ENCODE peak calls at places on chromosomes 13 and 19, in five cellular contexts. H is glutamatergic neuron, G is left ventricle myocardium inferior, I is fibroblast of lung, R is upper lobe of right lung. S is an unnamed sample.

GRCh38 chr13:91381371-91381770 is 17.1 kb upstream of the GPC5 start:
- DNase-seq in I (peak), G (no peak), H (no peak), R (no peak), S (peak)

GRCh38 chr13:48493851-48494250 is 39.0 kb downstream of the RCBTB2 start:
- DNase-seq in R (no peak), G (no peak), H (no peak), I (peak), S (no peak)

GRCh38 chr13:41707192-41707858 is 250.0 kb downstream of the RGCC start:
- DNase-seq in H (no peak), I (no peak), G (no peak), R (no peak), S (no peak)

GRCh38 chr19:2381151-2381822 is 21.2 kb downstream of the TMPRSS9 start:
- DNase-seq in H (peak), R (no peak), G (no peak), I (peak), S (no peak)

GRCh38 chr19:1237027-1237659 is 662 bp downstream of the CBARP start:
- DNase-seq in G (no peak), I (no peak), R (no peak), H (no peak), S (no peak)

GRCh38 chr19:5672708-5673459 is 7.4 kb downstream of the MICOS13 start:
- DNase-seq in G (no peak), I (no peak), R (no peak), H (no peak), S (no peak)

GRCh38 chr19:51099070-51099382 is 9.2 kb downstream of the CTU1 start:
- DNase-seq in G (no peak), I (no peak), R (no peak), H (no peak), S (no peak)

GRCh38 chr13:27283906-27284523 is 13.4 kb downstream of the RASL11A start:
- DNase-seq in H (no peak), R (no peak), G (no peak), I (no peak), S (peak)

GRCh38 chr13:75813323-75813722 is 177.2 kb downstream of the LMO7 start:
- DNase-seq in I (no peak), H (no peak), G (peak), R (no peak), S (no peak)

GRCh38 chr19:47447470-47448359 is 24.0 kb downstream of the SLC8A2 start:
- DNase-seq in R (peak), H (peak), I (peak), G (peak), S (peak)

GRCh38 chr13:36858285-36858684 is 39.3 kb downstream of the RFXAP start:
- DNase-seq in R (no peak), H (no peak), G (no peak), I (peak), S (no peak)

GRCh38 chr19:57406516-57407123 is 4.3 kb upstream of the ZNF17 start:
- DNase-seq in R (peak), I (peak), H (peak), G (peak), S (peak)

GRCh38 chr13:110405597-110406450 is 98.7 kb downstream of the COL4A2 start:
- DNase-seq in G (no peak), H (no peak), I (peak), R (no peak), S (no peak)

GRCh38 chr19:11659612-11660011 is 62.3 kb downstream of the ZNF627 start:
- DNase-seq in R (no peak), I (no peak), G (no peak), H (no peak), S (no peak)

GRCh38 chr13:51552027-51552426 is 32.2 kb upstream of the WDFY2 start:
- DNase-seq in R (no peak), I (no peak), H (no peak), G (no peak), S (no peak)

GRCh38 chr19:1292419-1293151 is 6.9 kb downstream of the EFNA2 start:
- DNase-seq in G (no peak), H (peak), R (no peak), I (no peak), S (no peak)

GRCh38 chr13:94236876-94237275 is 242.6 kb downstream of the DCT start:
- DNase-seq in R (no peak), G (no peak), I (no peak), H (no peak), S (no peak)

GRCh38 chr13:69124996-69125395 is 982.6 kb upstream of the ATXN8OS start:
- DNase-seq in H (no peak), G (no peak), I (no peak), R (no peak), S (no peak)

GRCh38 chr19:49342291-49342721 is 7.1 kb downstream of the CD37 start:
- DNase-seq in I (no peak), G (no peak), R (peak), H (no peak), S (no peak)

GRCh38 chr13:46184277-46184699 is 2.3 kb upstream of the LCP1 start:
- DNase-seq in I (no peak), G (peak), H (peak), R (no peak), S (peak)

GRCh38 chr13:101626925-101627555 is 174.6 kb downstream of the ITGBL1 start:
- DNase-seq in R (no peak), H (no peak), G (no peak), I (no peak), S (no peak)

GRCh38 chr13:39910833-39911232 is 255.4 kb downstream of the COG6 start:
- DNase-seq in H (no peak), I (peak), R (no peak), G (peak), S (no peak)

GRCh38 chr13:111397202-111397880 is 76.9 kb downstream of the TEX29 start:
- DNase-seq in H (no peak), I (no peak), R (no peak), G (no peak), S (no peak)

GRCh38 chr19:16608290-16608704 is 19.7 kb downstream of the MED26 start:
- DNase-seq in G (no peak), I (peak), H (no peak), R (no peak), S (no peak)
- TF ChIP-seq CTCF in G (no peak), I (no peak), H (no peak), R (no peak), S (no peak)

GRCh38 chr13:20348018-20348417 is 115.9 kb upstream of the GJB6 start:
- DNase-seq in H (no peak), R (no peak), I (no peak), G (no peak), S (no peak)
- TF ChIP-seq CTCF in H (no peak), R (no peak), I (no peak), G (no peak), S (no peak)

GRCh38 chr13:31051999-31052398 is 109.7 kb downstream of the HSPH1 start:
- DNase-seq in H (no peak), I (no peak), R (no peak), G (no peak), S (peak)
- TF ChIP-seq CTCF in H (no peak), I (peak), R (no peak), G (no peak), S (peak)

DNA sequence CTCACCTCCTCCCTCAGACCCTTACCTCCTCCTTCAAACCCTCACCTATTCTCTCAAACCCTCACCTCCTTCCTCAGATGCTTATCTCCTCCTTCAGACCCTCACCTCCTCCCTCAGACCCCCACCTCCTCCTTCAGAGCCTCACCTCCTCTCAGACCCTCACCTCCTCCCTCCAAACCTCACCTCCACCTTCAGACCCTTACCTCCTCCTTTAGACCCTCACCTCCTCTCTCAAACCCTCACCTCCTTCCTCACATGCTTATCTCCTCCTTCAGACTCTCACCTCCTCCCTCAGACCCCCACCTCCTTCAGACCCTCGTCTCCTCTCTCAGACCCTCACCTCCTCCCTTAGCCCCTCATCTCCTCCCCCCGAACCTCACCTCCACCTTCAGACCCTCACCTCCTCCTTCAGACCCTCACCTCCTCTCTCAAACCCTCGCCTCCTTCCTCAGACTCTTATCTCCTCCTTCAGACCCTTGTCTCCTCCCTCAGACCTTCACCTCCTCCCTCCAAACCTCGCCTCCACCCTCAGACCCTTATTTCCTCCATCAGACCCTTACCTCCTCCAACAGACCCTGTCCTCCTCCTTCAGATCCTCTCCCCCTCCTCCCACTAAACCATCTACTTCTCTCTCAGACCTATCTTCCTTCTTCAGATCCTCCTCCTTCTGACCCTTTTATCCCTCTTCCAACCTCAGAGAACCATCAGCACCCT is 2.5 kb upstream of the BCL3 start:
- DNase-seq in R (no peak), G (no peak), I (no peak), H (no peak), S (no peak)
- TF ChIP-seq CTCF in R (no peak), G (no peak), I (no peak), H (no peak), S (no peak)

GRCh38 chr19:30665449-30665848 is 293.3 kb downstream of the ZNF536 start:
- DNase-seq in R (no peak), I (no peak), H (no peak), G (no peak), S (no peak)

GRCh38 chr19:30666301-30666803 is 294.2 kb downstream of the ZNF536 start:
- DNase-seq in G (no peak), H (peak), I (no peak), R (no peak), S (peak)

GRCh38 chr19:30667227-30667626 is 295.0 kb downstream of the ZNF536 start:
- DNase-seq in R (no peak), G (no peak), I (no peak), H (no peak), S (no peak)

GRCh38 chr19:30662211-30662861 is 290.2 kb downstream of the ZNF536 start:
- DNase-seq in I (peak), R (no peak), H (no peak), G (no peak), S (peak)

DNA sequence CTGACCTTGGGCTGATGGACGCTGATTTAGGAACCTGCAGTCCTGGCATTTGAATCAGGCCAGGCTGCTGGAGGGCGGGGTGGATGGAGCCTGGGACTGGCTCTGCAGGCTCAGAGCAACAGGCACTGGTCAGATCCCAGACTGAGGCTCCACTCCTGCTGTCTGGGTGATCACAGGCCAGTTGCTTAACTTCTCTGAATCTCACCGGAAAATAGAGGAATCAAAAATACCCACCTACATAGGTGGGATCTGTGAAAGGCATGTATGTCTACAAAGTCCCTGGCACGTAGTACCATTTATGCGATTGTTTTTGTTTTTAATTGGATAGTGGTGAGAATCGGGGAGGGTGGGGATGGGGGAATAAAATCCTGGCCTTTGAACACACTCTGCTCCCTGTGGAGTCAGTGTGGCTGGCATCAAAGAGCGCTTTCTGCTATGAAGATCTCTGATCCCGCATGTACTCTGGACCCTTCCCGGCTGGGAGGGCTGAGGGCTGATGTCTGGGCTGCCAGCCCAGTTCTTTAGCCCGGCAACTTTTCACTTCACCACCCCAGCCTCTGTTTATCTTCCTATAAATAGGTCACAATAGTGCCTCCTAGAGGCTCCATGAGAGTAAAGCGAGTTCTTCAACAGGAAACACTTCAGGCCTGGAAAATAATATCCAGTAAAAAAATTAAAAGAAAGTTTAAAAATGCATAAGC is 292.3 kb downstream of the ZNF536 start:
- DNase-seq in H (no peak), I (no peak), R (no peak), G (peak), S (peak)
- TF ChIP-seq CTCF in H (peak), I (peak), R (no peak), G (peak), S (peak)

DNA sequence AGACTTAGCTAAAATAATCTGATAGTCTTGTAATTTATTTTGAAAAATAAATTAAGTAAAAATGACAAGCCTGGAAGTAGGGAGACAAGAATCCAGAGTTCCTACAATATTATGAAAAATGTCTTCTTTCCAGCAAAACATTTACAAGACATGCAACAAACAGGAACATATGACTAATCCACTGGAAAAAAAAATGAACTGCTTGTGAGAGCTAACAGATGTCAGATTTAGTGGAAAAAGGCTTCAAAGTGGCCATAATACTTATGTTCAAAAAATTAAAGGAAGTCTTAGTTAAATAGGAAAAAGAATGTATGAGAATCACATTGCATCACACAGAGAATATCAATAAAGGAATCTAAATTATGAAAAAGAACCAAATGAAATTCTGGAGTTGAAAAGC is 2082.0 kb upstream of the PCDH20 start:
- DNase-seq in H (no peak), I (peak), G (no peak), R (no peak), S (no peak)
- TF ChIP-seq CTCF in H (no peak), I (no peak), G (no peak), R (no peak), S (no peak)

GRCh38 chr13:25249001-25249543 is 38.2 kb downstream of the MTMR6 start:
- DNase-seq in I (peak), H (no peak), R (no peak), G (no peak), S (peak)
- TF ChIP-seq CTCF in I (peak), H (no peak), R (peak), G (no peak), S (peak)

GRCh38 chr19:14089412-14089661 is 1.2 kb downstream of the SAMD1 start:
- DNase-seq in I (peak), H (no peak), G (no peak), R (no peak), S (peak)
- TF ChIP-seq CTCF in I (peak), H (peak), G (peak), R (peak), S (no peak)

S was measured in WERI-Rb-1.